ENCODE peak calls at places on chromosomes 11 and 22, in seven cellular contexts. One of them, this sample, is unnamed. For H3K4me1, the result is how much of the 10 kb centered on the place peaks cover.

GRCh38 chr11:93370260-93370659 is 39.7 kb downstream of the DEUP1 start:
- DNase-seq in spleen: no peak
- DNase-seq in K562: no peak
- DNase-seq in mesendoderm: no peak
- DNase-seq in mesenchymal stem cell: no peak
- DNase-seq in lung: no peak
- DNase-seq in SK-N-SH: no peak
- DNase-seq in this sample: no peak

GRCh38 chr11:119427279-119427678 is 4.3 kb upstream of the THY1 start:
- DNase-seq in spleen: no peak
- DNase-seq in mesendoderm: no peak
- DNase-seq in K562: peak
- DNase-seq in SK-N-SH: no peak
- DNase-seq in mesenchymal stem cell: no peak
- DNase-seq in lung: no peak
- DNase-seq in this sample: no peak

GRCh38 chr22:31616315-31616980 is 45.6 kb downstream of the PISD start:
- DNase-seq in K562: no peak
- DNase-seq in mesenchymal stem cell: no peak
- DNase-seq in spleen: peak
- DNase-seq in SK-N-SH: no peak
- DNase-seq in lung: no peak
- DNase-seq in mesendoderm: no peak
- DNase-seq in this sample: no peak

GRCh38 chr11:44789466-44789865 is 62.7 kb downstream of the TSPAN18 start:
- DNase-seq in mesendoderm: no peak
- DNase-seq in K562: no peak
- DNase-seq in spleen: no peak
- DNase-seq in SK-N-SH: no peak
- DNase-seq in mesenchymal stem cell: no peak
- DNase-seq in lung: no peak
- DNase-seq in this sample: no peak

GRCh38 chr11:837189-837989 is 4.6 kb downstream of the CD151 start:
- DNase-seq in spleen: no peak
- DNase-seq in mesendoderm: no peak
- DNase-seq in lung: no peak
- DNase-seq in K562: peak
- DNase-seq in SK-N-SH: no peak
- DNase-seq in mesenchymal stem cell: no peak
- DNase-seq in this sample: no peak

GRCh38 chr22:35684732-35685131 is 32.9 kb upstream of the APOL5 start:
- DNase-seq in SK-N-SH: no peak
- DNase-seq in lung: no peak
- DNase-seq in mesendoderm: no peak
- DNase-seq in spleen: no peak
- DNase-seq in mesenchymal stem cell: no peak
- DNase-seq in K562: no peak
- DNase-seq in this sample: no peak

GRCh38 chr22:23153994-23154393 is 8.7 kb downstream of the RAB36 start:
- DNase-seq in spleen: peak
- DNase-seq in SK-N-SH: no peak
- DNase-seq in mesenchymal stem cell: no peak
- DNase-seq in lung: no peak
- DNase-seq in K562: no peak
- DNase-seq in mesendoderm: no peak
- DNase-seq in this sample: no peak

GRCh38 chr22:22535662-22536061 is 15.6 kb upstream of the ZNF280A start:
- DNase-seq in SK-N-SH: no peak
- DNase-seq in mesendoderm: no peak
- DNase-seq in spleen: no peak
- DNase-seq in mesenchymal stem cell: no peak
- DNase-seq in K562: no peak
- DNase-seq in lung: no peak
- DNase-seq in this sample: no peak

GRCh38 chr11:117823294-117823940 is 1.1 kb downstream of the FXYD2 start:
- DNase-seq in mesendoderm: peak
- DNase-seq in lung: no peak
- DNase-seq in spleen: peak
- DNase-seq in mesenchymal stem cell: no peak
- DNase-seq in SK-N-SH: no peak
- DNase-seq in K562: peak
- DNase-seq in this sample: no peak

GRCh38 chr11:78647986-78648875 is 73.6 kb upstream of the NARS2 start:
- DNase-seq in mesendoderm: peak
- DNase-seq in mesenchymal stem cell: no peak
- DNase-seq in SK-N-SH: peak
- DNase-seq in lung: peak
- DNase-seq in spleen: no peak
- DNase-seq in K562: peak
- DNase-seq in this sample: no peak

GRCh38 chr11:20113147-20113435 is 47.2 kb downstream of the DBX1 start:
- DNase-seq in mesenchymal stem cell: no peak
- DNase-seq in SK-N-SH: no peak
- DNase-seq in mesendoderm: no peak
- DNase-seq in lung: no peak
- DNase-seq in K562: no peak
- DNase-seq in spleen: no peak
- DNase-seq in this sample: no peak

GRCh38 chr11:46215208-46215931 is 62.1 kb upstream of the CREB3L1 start:
- DNase-seq in spleen: no peak
- DNase-seq in lung: no peak
- DNase-seq in SK-N-SH: no peak
- DNase-seq in mesendoderm: no peak
- DNase-seq in K562: no peak
- DNase-seq in mesenchymal stem cell: no peak
- DNase-seq in this sample: no peak

GRCh38 chr11:103222801-103223200 is 113.6 kb downstream of the DYNC2H1 start:
- DNase-seq in spleen: no peak
- DNase-seq in mesendoderm: no peak
- DNase-seq in lung: no peak
- DNase-seq in K562: no peak
- DNase-seq in mesenchymal stem cell: no peak
- DNase-seq in SK-N-SH: no peak
- DNase-seq in this sample: no peak

GRCh38 chr11:133934599-133935550 is 21.9 kb downstream of the IGSF9B start:
- DNase-seq in mesendoderm: peak
- DNase-seq in spleen: peak
- DNase-seq in SK-N-SH: peak
- DNase-seq in lung: no peak
- DNase-seq in mesenchymal stem cell: no peak
- DNase-seq in K562: peak
- DNase-seq in this sample: peak

GRCh38 chr22:23385301-23386244 is 194.5 kb downstream of the IGLL1 start:
- DNase-seq in K562: peak
- DNase-seq in mesendoderm: peak
- DNase-seq in lung: peak
- DNase-seq in spleen: peak
- DNase-seq in SK-N-SH: peak
- DNase-seq in mesenchymal stem cell: peak
- DNase-seq in this sample: peak

GRCh38 chr11:122656631-122657101 is 1.1 kb downstream of the UBASH3B start:
- DNase-seq in K562: no peak
- DNase-seq in lung: no peak
- DNase-seq in spleen: peak
- DNase-seq in SK-N-SH: no peak
- DNase-seq in mesendoderm: peak
- DNase-seq in mesenchymal stem cell: peak
- DNase-seq in this sample: no peak

GRCh38 chr11:35593143-35593542 is 25.1 kb upstream of the FJX1 start:
- DNase-seq in lung: peak
- DNase-seq in mesendoderm: peak
- DNase-seq in K562: no peak
- DNase-seq in mesenchymal stem cell: peak
- DNase-seq in SK-N-SH: no peak
- DNase-seq in spleen: no peak
- DNase-seq in this sample: no peak

GRCh38 chr11:58866788-58867187 is 22.3 kb upstream of the GLYATL2 start:
- DNase-seq in mesenchymal stem cell: no peak
- DNase-seq in K562: no peak
- DNase-seq in SK-N-SH: no peak
- DNase-seq in spleen: no peak
- DNase-seq in lung: no peak
- DNase-seq in mesendoderm: no peak
- DNase-seq in this sample: no peak

GRCh38 chr11:58863697-58864096 is 19.2 kb upstream of the GLYATL2 start:
- DNase-seq in SK-N-SH: no peak
- DNase-seq in spleen: no peak
- DNase-seq in mesenchymal stem cell: no peak
- DNase-seq in lung: no peak
- DNase-seq in mesendoderm: no peak
- DNase-seq in K562: no peak
- DNase-seq in this sample: no peak

GRCh38 chr11:58864335-58864734 is 19.8 kb upstream of the GLYATL2 start:
- DNase-seq in SK-N-SH: no peak
- DNase-seq in mesendoderm: no peak
- DNase-seq in mesenchymal stem cell: no peak
- DNase-seq in spleen: no peak
- DNase-seq in lung: no peak
- DNase-seq in K562: no peak
- DNase-seq in this sample: no peak

GRCh38 chr11:58867556-58867955 is 23.1 kb upstream of the GLYATL2 start:
- DNase-seq in mesendoderm: no peak
- DNase-seq in K562: no peak
- DNase-seq in spleen: no peak
- DNase-seq in mesenchymal stem cell: no peak
- DNase-seq in lung: no peak
- DNase-seq in SK-N-SH: no peak
- DNase-seq in this sample: no peak
- H3K4me1 ChIP-seq in mesendoderm: under half
- H3K4me1 ChIP-seq in K562: under half
- H3K4me1 ChIP-seq in spleen: under half
- H3K4me1 ChIP-seq in mesenchymal stem cell: under half
- H3K4me1 ChIP-seq in lung: under half
- H3K4me1 ChIP-seq in SK-N-SH: under half
- H3K4me1 ChIP-seq in this sample: under half

DNA sequence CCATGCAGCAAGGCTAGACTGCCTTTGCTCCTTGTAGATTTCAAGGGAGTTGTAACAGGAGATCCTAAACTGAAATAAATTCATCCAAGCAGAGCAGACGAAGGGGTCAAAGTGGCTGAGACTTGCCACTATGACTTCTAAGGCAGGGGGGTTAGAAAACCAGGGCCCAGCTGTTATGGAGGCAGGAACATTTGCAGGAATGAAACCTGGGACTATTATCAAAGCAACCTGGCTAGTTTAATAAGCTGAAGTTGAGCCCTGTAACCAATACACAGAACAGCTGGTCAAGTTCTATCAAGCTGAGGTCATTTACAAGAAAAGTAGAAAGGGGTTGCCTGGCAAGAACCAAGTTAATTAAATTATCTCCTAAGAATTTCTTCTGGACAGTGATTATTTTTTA is 122.2 kb upstream of the TRPC6 start:
- DNase-seq in K562: no peak
- DNase-seq in spleen: no peak
- DNase-seq in mesendoderm: no peak
- DNase-seq in lung: no peak
- DNase-seq in mesenchymal stem cell: peak
- DNase-seq in SK-N-SH: no peak
- DNase-seq in this sample: no peak
- H3K4me3 ChIP-seq in K562: no peak
- H3K4me3 ChIP-seq in spleen: no peak
- H3K4me3 ChIP-seq in mesendoderm: no peak
- H3K4me3 ChIP-seq in lung: no peak
- H3K4me3 ChIP-seq in mesenchymal stem cell: no peak
- H3K4me3 ChIP-seq in SK-N-SH: no peak
- H3K4me3 ChIP-seq in this sample: no peak

DNA sequence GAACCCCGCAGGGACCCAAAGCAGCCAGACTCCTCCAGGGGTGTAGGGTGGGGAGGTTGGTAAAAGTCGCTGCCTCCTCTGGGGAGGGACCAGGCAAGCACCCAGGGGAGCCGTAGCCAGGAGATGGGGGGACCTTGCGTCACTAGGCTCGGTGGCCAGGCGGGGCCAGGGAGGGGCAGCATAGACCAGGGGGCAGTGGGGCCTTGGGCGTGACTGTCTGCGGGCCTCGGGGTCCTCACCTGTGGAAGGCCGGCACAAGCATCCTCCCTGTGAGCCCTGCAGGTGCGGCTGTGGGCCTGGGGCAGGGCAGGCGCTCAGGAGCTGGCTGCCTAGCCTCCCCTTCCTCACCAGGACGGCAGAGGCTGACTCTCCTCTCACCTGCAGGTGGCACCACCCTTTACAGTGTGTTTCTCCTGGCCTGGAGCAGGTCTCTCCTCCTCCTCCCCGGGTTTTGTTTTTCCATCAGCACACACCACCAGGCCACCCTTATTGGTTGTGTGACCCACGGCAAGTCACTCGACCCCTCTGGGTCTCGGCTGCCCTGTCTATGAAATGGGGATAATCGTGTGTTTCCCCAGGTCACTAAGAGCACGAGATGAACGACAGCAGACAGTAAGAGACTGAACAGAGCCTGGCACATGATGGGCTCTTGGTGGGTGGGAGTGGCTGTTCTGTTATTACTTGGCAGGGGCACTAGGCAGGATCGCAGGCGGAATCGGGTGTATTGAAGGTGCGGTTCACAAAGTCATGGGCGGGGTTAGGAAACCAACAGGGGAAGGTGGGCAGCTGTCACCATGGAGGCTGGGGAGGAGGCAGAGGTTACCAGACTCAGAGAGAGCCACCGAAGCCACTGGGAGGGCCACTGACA is 52.7 kb downstream of the FLRT1 start:
- DNase-seq in mesenchymal stem cell: no peak
- DNase-seq in spleen: no peak
- DNase-seq in lung: no peak
- DNase-seq in SK-N-SH: no peak
- DNase-seq in K562: no peak
- DNase-seq in mesendoderm: peak
- DNase-seq in this sample: no peak
- H3K4me1 ChIP-seq in mesenchymal stem cell: half or more
- H3K4me1 ChIP-seq in spleen: under half
- H3K4me1 ChIP-seq in lung: under half
- H3K4me1 ChIP-seq in SK-N-SH: under half
- H3K4me1 ChIP-seq in K562: half or more
- H3K4me1 ChIP-seq in mesendoderm: under half
- H3K4me1 ChIP-seq in this sample: under half

GRCh38 chr22:43129426-43130425 is 13.5 kb downstream of the MCAT start:
- DNase-seq in mesenchymal stem cell: no peak
- DNase-seq in K562: no peak
- DNase-seq in SK-N-SH: no peak
- DNase-seq in spleen: no peak
- DNase-seq in mesendoderm: no peak
- DNase-seq in lung: no peak
- DNase-seq in this sample: no peak

GRCh38 chr22:43128928-43129424 is 14.2 kb downstream of the MCAT start:
- DNase-seq in lung: no peak
- DNase-seq in spleen: no peak
- DNase-seq in mesenchymal stem cell: no peak
- DNase-seq in SK-N-SH: no peak
- DNase-seq in mesendoderm: no peak
- DNase-seq in K562: peak
- DNase-seq in this sample: no peak

GRCh38 chr22:43127166-43127908 is 15.9 kb downstream of the MCAT start:
- DNase-seq in SK-N-SH: no peak
- DNase-seq in lung: no peak
- DNase-seq in K562: peak
- DNase-seq in mesendoderm: no peak
- DNase-seq in mesenchymal stem cell: no peak
- DNase-seq in spleen: no peak
- DNase-seq in this sample: no peak

GRCh38 chr22:43126506-43127165 is 16.1 kb downstream of the BIK start:
- DNase-seq in K562: peak
- DNase-seq in spleen: no peak
- DNase-seq in SK-N-SH: peak
- DNase-seq in mesenchymal stem cell: peak
- DNase-seq in mesendoderm: peak
- DNase-seq in lung: no peak
- DNase-seq in this sample: no peak

GRCh38 chr22:43128116-43128515 is 15.1 kb downstream of the MCAT start:
- DNase-seq in lung: no peak
- DNase-seq in mesenchymal stem cell: no peak
- DNase-seq in SK-N-SH: no peak
- DNase-seq in mesendoderm: no peak
- DNase-seq in spleen: no peak
- DNase-seq in K562: no peak
- DNase-seq in this sample: no peak
- H3K4me3 ChIP-seq in lung: no peak
- H3K4me3 ChIP-seq in mesenchymal stem cell: no peak
- H3K4me3 ChIP-seq in SK-N-SH: no peak
- H3K4me3 ChIP-seq in mesendoderm: no peak
- H3K4me3 ChIP-seq in spleen: no peak
- H3K4me3 ChIP-seq in K562: no peak
- H3K4me3 ChIP-seq in this sample: no peak